ENCODE peak calls at places on chromosomes 6 and 20, in eight cellular contexts. Z, W, E, Y, A, V, U and H are unnamed samples.
A peak's percentile ranks its signal among the peaks of the same experiment; 100 is the strongest.

GRCh38 chr6:142702501-142703460 is 242.2 kb downstream of the HIVEP2 start:
- DNase-seq in V (no peak), A (peak; percentile 47), E (no peak), Z (no peak), Y (peak; percentile 27), W (no peak), U (no peak), H (no peak)

GRCh38 chr20:46965477-46965876 is 70.8 kb downstream of the EYA2 start:
- DNase-seq in W (no peak), Y (peak; percentile 39), U (no peak), A (no peak), Z (no peak), V (no peak), E (no peak), H (no peak)

GRCh38 chr6:45156075-45156474 is 172.1 kb upstream of the RUNX2 start:
- DNase-seq in Y (no peak), U (no peak), E (no peak), V (peak; percentile 66), A (no peak), W (no peak), Z (no peak), H (no peak)

GRCh38 chr20:4151991-4152695 is 136.8 kb upstream of the RNF24 start:
- DNase-seq in W (no peak), A (no peak), Y (no peak), E (no peak), V (no peak), U (peak; percentile 71), Z (no peak), H (peak; percentile 84)

GRCh38 chr6:36491378-36491965 is 48.7 kb downstream of the KCTD20 start:
- DNase-seq in W (no peak), Z (no peak), U (no peak), V (no peak), A (peak; percentile 53), Y (no peak), E (no peak), H (peak; percentile 26)

GRCh38 chr20:62427172-62428007 is at the start of gene RBBP8NL:
- DNase-seq in A (peak; percentile 94), U (peak; percentile 98), V (no peak), Z (no peak), Y (peak; percentile 92), W (no peak), E (peak; percentile 93), H (no peak)

GRCh38 chr6:95249176-95249575 is 328.2 kb upstream of the MANEA start:
- DNase-seq in Y (peak; percentile 2), U (no peak), V (no peak), W (no peak), A (no peak), E (no peak), Z (peak; percentile 95), H (peak; percentile 9)

GRCh38 chr6:24574809-24575208 is 71.2 kb downstream of the KIAA0319 start:
- DNase-seq in W (no peak), Z (no peak), Y (peak; percentile 34), V (no peak), A (peak; percentile 76), E (no peak), U (peak; percentile 13), H (no peak)

GRCh38 chr6:65450451-65450850 is 256.6 kb downstream of the EYS start:
- DNase-seq in W (no peak), A (peak; percentile 82), V (no peak), Z (no peak), Y (no peak), U (no peak), E (peak; percentile 61), H (no peak)

GRCh38 chr6:163180874-163181541 is 233.5 kb upstream of the QKI start:
- DNase-seq in A (peak; percentile 95), V (no peak), E (peak; percentile 84), W (peak; percentile 41), Z (peak; percentile 74), Y (peak; percentile 2), U (peak; percentile 77), H (peak; percentile 36)

GRCh38 chr6:163335671-163336545 is 78.6 kb upstream of the QKI start:
- DNase-seq in Y (no peak), W (no peak), A (peak; percentile 41), Z (peak; percentile 35), E (no peak), U (no peak), V (no peak), H (no peak)

GRCh38 chr20:35306931-35307517 is 14.8 kb upstream of the FAM83C start:
- DNase-seq in A (peak; percentile 85), V (peak; percentile 43), E (peak; percentile 82), U (peak; percentile 68), Z (peak; percentile 87), W (peak; percentile 36), Y (peak; percentile 63), H (peak; percentile 60)

GRCh38 chr6:133551847-133552331 is 310.7 kb downstream of the EYA4 start:
- DNase-seq in W (no peak), U (peak; percentile 69), V (no peak), A (peak; percentile 68), Y (peak; percentile 41), E (no peak), Z (peak; percentile 99), H (peak; percentile 100)

GRCh38 chr6:128246472-128246871 is 273.9 kb downstream of the PTPRK start:
- DNase-seq in Z (no peak), A (peak; percentile 38), W (no peak), E (no peak), Y (no peak), V (no peak), U (no peak), H (no peak)

GRCh38 chr6:6749791-6750434 is 161.4 kb downstream of the LY86 start:
- DNase-seq in A (peak; percentile 82), E (peak; percentile 59), U (peak; percentile 90), Y (peak; percentile 43), W (no peak), V (no peak), Z (peak; percentile 94), H (peak; percentile 88)

GRCh38 chr20:57434390-57434700 is 43.1 kb downstream of the RBM38 start:
- DNase-seq in V (peak; percentile 19), W (no peak), A (no peak), U (no peak), Z (no peak), Y (no peak), E (no peak), H (no peak)

DNA sequence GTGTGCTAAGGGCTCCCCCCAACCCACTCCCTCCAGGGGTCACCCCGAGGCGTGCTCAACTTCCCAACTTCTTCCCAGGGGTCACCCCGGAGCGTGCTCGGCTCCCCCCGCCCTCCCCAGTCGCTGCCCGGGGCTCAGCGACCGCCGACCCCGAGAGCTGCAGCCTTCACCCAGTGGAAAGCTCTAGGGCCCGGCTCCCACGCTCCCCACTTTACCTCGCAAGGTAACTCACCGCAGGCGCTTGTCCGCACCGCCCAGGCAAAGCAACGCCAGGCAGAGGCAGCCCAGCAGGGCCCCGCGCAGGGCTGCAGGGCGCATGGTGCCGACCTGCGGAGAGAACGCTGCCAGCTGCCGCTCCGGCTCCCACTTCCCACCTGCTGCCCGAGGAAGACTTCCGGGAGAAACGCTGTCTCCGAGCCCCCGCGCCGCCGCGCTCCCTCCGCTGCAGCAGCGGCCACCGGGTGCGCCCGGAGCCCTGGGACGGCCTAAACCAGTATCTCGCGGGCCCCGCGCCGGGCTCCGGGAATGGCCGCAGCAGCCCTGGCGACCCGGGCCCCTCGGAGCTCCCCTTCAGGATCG is 396 bp downstream of the RNASET2 start:
- DNase-seq in A (no peak), U (peak; percentile 22), Y (no peak), V (peak; percentile 58), W (no peak), E (no peak), Z (no peak), H (no peak)
- H3K9ac ChIP-seq in A (peak overlapping the region; percentile 62), U (peak overlapping the region; percentile 56), Y (no peak overlapping the region), V (peak overlapping the region; percentile 91), W (peak overlapping the region; percentile 90), E (no peak overlapping the region), Z (peak overlapping the region; percentile 31), H (peak overlapping the region; percentile 80)

DNA sequence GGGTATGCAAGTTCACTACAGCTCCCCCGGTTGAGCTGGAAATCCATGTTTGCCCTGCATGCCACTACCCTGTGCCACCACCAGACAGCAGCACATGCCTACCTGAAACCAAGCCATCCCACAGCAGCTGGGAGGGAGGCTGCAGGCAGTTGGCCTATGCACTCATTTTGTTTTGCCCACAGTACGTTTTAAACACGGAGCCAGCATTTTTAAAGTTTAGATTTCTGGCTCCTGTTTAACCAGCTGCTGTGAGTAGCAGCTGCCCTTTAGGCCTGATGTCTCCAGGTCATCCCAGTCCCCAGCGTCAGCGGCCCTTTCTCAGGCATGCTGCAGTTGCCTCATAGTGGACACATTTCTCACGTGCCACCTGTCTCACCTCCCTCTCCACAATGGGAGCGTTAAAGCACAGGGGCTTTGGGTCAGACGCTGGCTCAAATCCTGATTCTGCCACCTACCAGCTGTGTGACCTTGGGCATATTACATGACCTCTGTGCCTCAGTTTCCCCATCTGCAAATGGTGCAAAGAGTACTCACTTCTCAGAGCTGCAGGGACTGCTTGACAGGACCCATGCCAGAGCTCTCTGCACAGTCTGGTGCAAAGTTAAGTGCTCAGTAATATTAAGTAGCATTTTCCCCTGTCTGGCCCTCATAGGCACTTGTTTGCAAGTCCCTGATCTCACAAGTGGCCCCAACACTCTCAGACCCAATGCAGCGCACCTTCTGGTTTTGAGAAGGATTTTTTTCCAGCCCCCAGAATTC is 8.2 kb upstream of the UBE2V1 start:
- DNase-seq in Z (peak; percentile 79), W (no peak), A (peak; percentile 80), E (peak; percentile 80), V (peak; percentile 69), U (peak; percentile 87), Y (no peak), H (no peak)
- H3K9ac ChIP-seq in Z (no peak overlapping the region), W (peak overlapping the region; percentile 37), A (no peak overlapping the region), E (no peak overlapping the region), V (no peak overlapping the region), U (no peak overlapping the region), Y (no peak overlapping the region), H (no peak overlapping the region)

GRCh38 chr6:75167426-75167825 is 38.4 kb downstream of the COL12A1 start:
- DNase-seq in A (no peak), W (no peak), E (no peak), U (no peak), Z (no peak), Y (no peak), V (no peak), H (no peak)
- H3K9ac ChIP-seq in A (no peak overlapping the region), W (no peak overlapping the region), E (no peak overlapping the region), U (no peak overlapping the region), Z (no peak overlapping the region), Y (no peak overlapping the region), V (no peak overlapping the region), H (no peak overlapping the region)

GRCh38 chr6:85114583-85114939 is 335.3 kb upstream of the NT5E start:
- DNase-seq in A (no peak), V (no peak), Y (no peak), W (no peak), E (no peak), U (no peak), Z (no peak), H (no peak)
- H3K9ac ChIP-seq in A (no peak overlapping the region), V (no peak overlapping the region), Y (no peak overlapping the region), W (no peak overlapping the region), E (no peak overlapping the region), U (no peak overlapping the region), Z (no peak overlapping the region), H (no peak overlapping the region)

GRCh38 chr6:165574220-165574619 is 88.8 kb downstream of the PDE10A start:
- DNase-seq in Y (no peak), E (no peak), U (peak; percentile 19), V (no peak), Z (no peak), W (no peak), A (no peak), H (no peak)
- H3K9ac ChIP-seq in Y (no peak overlapping the region), E (no peak overlapping the region), U (peak overlapping the region; percentile 92), V (no peak overlapping the region), Z (no peak overlapping the region), W (no peak overlapping the region), A (no peak overlapping the region), H (peak overlapping the region; percentile 13)